ENCODE peak calls at places on chromosomes 11 and 22, in seven cellular contexts. T is endothelial cell; O is nephron progenitor cell; A is ovary; W is NCI-H774; G is activated CD4-positive, alpha-beta T cell treated with anti-CD3 and anti-CD28 coated beads for 24 hours; S is AG09309. H is an unnamed sample.

GRCh38 chr22:40236131-40236665 is 58.5 kb downstream of the TNRC6B start:
- DNase-seq in O (no peak), G (no peak), S (no peak), A (no peak), T (no peak), W (no peak), H (no peak)

GRCh38 chr11:61616443-61616842 is 35.6 kb upstream of the SYT7 start:
- DNase-seq in A (no peak), O (no peak), G (no peak), T (no peak), W (no peak), S (no peak), H (no peak)

GRCh38 chr11:74011360-74012071 is 2.6 kb upstream of the UCP3 start:
- DNase-seq in W (no peak), A (no peak), S (no peak), O (no peak), G (peak; percentile 27), T (no peak), H (no peak)

GRCh38 chr22:20021196-20022181 is 579 bp downstream of the TANGO2 start:
- DNase-seq in G (no peak), S (peak; percentile 48), W (no peak), O (peak; percentile 45), T (no peak), A (no peak), H (no peak)

GRCh38 chr11:103749158-103749557 is 287.3 kb upstream of the DDI1 start:
- DNase-seq in G (no peak), W (no peak), O (no peak), A (no peak), T (no peak), S (no peak), H (no peak)

GRCh38 chr11:47389577-47390072 is 11.3 kb upstream of the SPI1 start:
- DNase-seq in T (no peak), W (no peak), S (no peak), G (no peak), A (no peak), O (no peak), H (no peak)

GRCh38 chr11:122863704-122864326 is 18.7 kb upstream of the JHY start:
- DNase-seq in G (no peak), W (peak; percentile 45), T (peak; percentile 47), O (peak; percentile 49), S (no peak), A (peak; percentile 40), H (peak; percentile 53)

GRCh38 chr11:36376315-36376887 is 80.3 kb downstream of the PRR5L start:
- DNase-seq in G (no peak), A (peak; percentile 71), T (peak; percentile 74), O (peak; percentile 63), S (no peak), W (no peak), H (no peak)

GRCh38 chr11:76266269-76266668 is 60.0 kb upstream of the WNT11 start:
- DNase-seq in G (no peak), W (no peak), O (no peak), A (no peak), S (peak; percentile 51), T (no peak), H (no peak)

GRCh38 chr11:66683877-66684276 is 6.2 kb upstream of the RBM4B start:
- DNase-seq in A (no peak), G (no peak), W (no peak), O (no peak), S (no peak), T (no peak), H (no peak)

GRCh38 chr11:99316761-99317475 is 296.2 kb downstream of the CNTN5 start:
- DNase-seq in G (no peak), W (no peak), O (no peak), S (no peak), T (no peak), A (no peak), H (no peak)

GRCh38 chr11:33452806-33453205 is 195.6 kb downstream of the HIPK3 start:
- DNase-seq in G (no peak), O (no peak), T (no peak), A (no peak), S (peak; percentile 67), W (no peak), H (no peak)

GRCh38 chr11:126265801-126266200 is 2.9 kb downstream of the SRPRA start:
- DNase-seq in W (no peak), T (no peak), O (no peak), G (no peak), A (no peak), S (no peak), H (no peak)

GRCh38 chr22:17772249-17772962 is 1.9 kb downstream of the BID start:
- DNase-seq in S (no peak), W (no peak), O (peak; percentile 30), T (no peak), G (no peak), A (peak; percentile 18), H (no peak)

GRCh38 chr11:131686836-131687235 is 316.4 kb downstream of the NTM start:
- DNase-seq in G (no peak), A (no peak), T (no peak), S (no peak), W (no peak), O (no peak), H (no peak)

GRCh38 chr11:73532310-73532709 is 65.6 kb downstream of the FAM168A start:
- DNase-seq in S (no peak), O (no peak), W (no peak), G (no peak), A (no peak), T (no peak), H (no peak)

GRCh38 chr11:6755303-6755952 is 16.3 kb downstream of the OR2AG2 start:
- DNase-seq in A (no peak), T (peak; percentile 60), G (peak; percentile 36), S (no peak), O (peak; percentile 63), W (no peak), H (peak; percentile 33)